ENCODE peak calls at places on chromosomes 12 and 14, in nine cellular contexts. J, W, P, T, I, Q, C, E and G are unnamed samples.
A peak's percentile ranks its signal among the peaks of the same experiment; 100 is the strongest.

GRCh38 chr12:26736563-26737486 is 96.2 kb downstream of the ITPR2 start:
- DNase-seq in W (no peak), I (no peak), Q (no peak), E (no peak), C (no peak), T (no peak), P (no peak), J (no peak), G (no peak)

GRCh38 chr14:54692261-54692861 is 125.4 kb downstream of the SAMD4A start:
- DNase-seq in J (no peak), Q (no peak), I (no peak), C (no peak), W (no peak), P (no peak), E (no peak), T (no peak), G (no peak)

GRCh38 chr12:113088971-113089756 is 32.6 kb downstream of the DTX1 start:
- DNase-seq in T (peak; percentile 50), I (peak; percentile 16), W (no peak), P (no peak), J (no peak), C (no peak), E (no peak), Q (no peak), G (peak; percentile 37)

GRCh38 chr14:57526942-57527341 is 33.3 kb upstream of the CCDC198 start:
- DNase-seq in C (no peak), E (peak; percentile 7), W (no peak), P (no peak), Q (no peak), T (no peak), I (no peak), J (no peak), G (no peak)

GRCh38 chr14:100825691-100826331 is at the start of gene MEG3:
- DNase-seq in J (no peak), T (no peak), P (no peak), Q (peak; percentile 41), I (no peak), C (peak; percentile 28), W (peak; percentile 65), E (peak; percentile 51), G (no peak)

GRCh38 chr14:103546651-103547454 is 15.6 kb downstream of the BAG5 start:
- DNase-seq in T (peak; percentile 92), W (no peak), I (peak; percentile 68), Q (no peak), C (peak; percentile 69), P (peak; percentile 40), E (peak; percentile 62), J (peak; percentile 80), G (peak; percentile 54)

GRCh38 chr12:116376354-116377193 is 99.1 kb upstream of the MED13L start:
- DNase-seq in I (no peak), P (no peak), C (no peak), Q (no peak), T (no peak), J (no peak), E (peak; percentile 95), W (no peak), G (no peak)

GRCh38 chr14:104513641-104514046 is 65.9 kb upstream of the C14orf180 start:
- DNase-seq in J (no peak), T (no peak), C (no peak), W (no peak), I (no peak), P (no peak), Q (no peak), E (no peak), G (no peak)

DNA sequence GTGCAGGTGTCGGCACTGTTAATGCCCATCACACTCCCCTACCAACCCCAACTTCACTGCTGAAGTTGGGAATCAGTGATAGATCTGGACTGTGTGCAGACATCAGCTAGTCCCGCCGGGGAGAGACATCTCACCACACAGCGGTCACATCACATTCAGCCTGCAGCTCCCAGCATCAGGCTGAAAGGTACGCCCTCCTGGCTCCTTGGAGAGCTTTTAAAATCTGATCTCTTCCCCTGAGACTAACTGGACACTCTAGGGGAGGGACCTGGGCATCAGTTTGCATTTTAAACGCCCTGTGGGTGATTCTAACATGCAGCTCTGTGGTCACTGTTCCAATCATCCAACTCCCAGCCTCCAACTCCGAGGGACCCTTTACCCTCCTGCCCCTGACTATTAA is 58.4 kb downstream of the CCDC85C start:
- DNase-seq in T (no peak), J (no peak), C (no peak), W (no peak), P (no peak), Q (no peak), E (no peak), I (no peak), G (no peak)
- H3K27ac ChIP-seq in T (no peak overlapping the region), J (no peak overlapping the region), C (no peak overlapping the region), W (no peak overlapping the region), P (no peak overlapping the region), Q (no peak overlapping the region), E (no peak overlapping the region), I (no peak overlapping the region), G (no peak overlapping the region)

DNA sequence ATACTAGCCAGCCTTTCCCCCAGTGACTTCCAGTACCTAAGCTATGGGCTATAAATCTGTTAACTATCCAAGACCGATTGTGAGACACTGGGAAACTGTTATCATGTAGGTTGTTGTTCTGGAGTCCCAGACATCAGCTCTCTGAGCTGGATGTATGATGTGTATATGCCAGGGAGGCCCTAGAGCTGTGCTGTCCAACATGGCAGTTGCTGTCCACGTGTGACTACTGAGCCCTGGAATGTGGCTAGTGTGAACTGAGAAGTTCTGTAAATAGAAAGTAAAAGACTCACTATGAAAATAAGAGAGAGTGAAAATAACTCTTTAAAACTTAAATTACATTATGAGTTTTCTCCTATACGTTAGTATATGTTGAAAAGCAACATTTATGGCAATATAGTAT is 755.8 kb upstream of the FBXO33 start:
- DNase-seq in W (no peak), I (no peak), E (peak; percentile 1), P (no peak), C (no peak), J (no peak), Q (no peak), T (no peak), G (no peak)
- H3K9me3 ChIP-seq in W (peaks cover 11% of the 10 kb centered on the region), I (no peaks in the 10 kb centered on the region), E (no peaks in the 10 kb centered on the region), P (no peaks in the 10 kb centered on the region), C (no peaks in the 10 kb centered on the region), J (no peaks in the 10 kb centered on the region), Q (no peaks in the 10 kb centered on the region), T (no peaks in the 10 kb centered on the region), G (no peaks in the 10 kb centered on the region)

GRCh38 chr12:54028324-54029201 is at the start of gene HOXC6:
- DNase-seq in J (no peak), Q (no peak), C (no peak), W (no peak), E (peak; percentile 53), P (no peak), I (no peak), T (no peak), G (no peak)
- H3K4me3 ChIP-seq in J (no peak within 1 kb of the TSS), Q (peak within 1 kb of the TSS; percentile 11), C (no peak within 1 kb of the TSS), W (no peak within 1 kb of the TSS), E (peak within 1 kb of the TSS; percentile 52), P (no peak within 1 kb of the TSS), I (no peak within 1 kb of the TSS), T (peak within 1 kb of the TSS; percentile 0), G (no peak within 1 kb of the TSS)

DNA sequence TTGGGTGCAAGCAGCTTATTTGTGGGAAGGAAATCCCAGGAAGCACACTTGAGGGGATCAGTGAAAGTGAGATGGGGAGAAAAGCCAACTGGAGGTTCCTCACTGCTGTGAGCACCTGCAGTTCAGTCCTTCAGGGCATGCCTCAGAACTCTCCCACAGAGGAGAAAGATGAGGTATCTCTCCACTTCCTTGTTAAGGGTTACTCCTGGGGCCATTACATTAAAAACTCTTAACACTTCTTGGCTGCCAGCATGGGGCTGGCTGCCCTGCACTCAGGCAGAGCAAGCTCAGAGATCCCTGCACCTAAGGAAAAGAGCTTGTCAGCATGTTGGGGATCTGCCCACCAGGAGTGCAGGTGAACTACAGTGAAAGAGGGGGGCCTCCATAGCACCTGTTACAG is 28.8 kb downstream of the FERMT2 start:
- DNase-seq in C (no peak), I (no peak), J (no peak), Q (no peak), E (no peak), T (no peak), P (no peak), W (no peak), G (no peak)
- H3K27ac ChIP-seq in C (no peak overlapping the region), I (no peak overlapping the region), J (peak overlapping the region; percentile 35), Q (peak overlapping the region; percentile 1), E (no peak overlapping the region), T (no peak overlapping the region), P (no peak overlapping the region), W (peak overlapping the region; percentile 22), G (no peak overlapping the region)

DNA sequence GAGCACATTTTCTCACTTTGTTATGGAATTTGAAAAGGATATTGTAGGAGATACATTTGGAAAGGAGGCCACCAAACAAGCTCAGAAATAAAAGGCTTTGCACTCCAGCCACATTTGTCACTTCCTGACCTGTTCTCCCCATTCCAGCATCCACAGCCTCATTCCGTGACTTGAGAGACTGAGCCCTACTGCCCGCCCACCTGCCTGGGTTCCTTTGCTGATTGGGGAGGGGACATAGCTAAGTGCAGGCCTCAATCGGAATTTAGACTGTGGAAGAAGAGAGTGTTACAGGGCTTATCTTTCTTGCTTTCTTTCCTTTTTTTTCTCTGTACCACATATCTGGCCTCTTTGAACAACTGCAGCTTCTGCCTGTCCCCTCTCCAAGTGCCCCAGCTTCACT is 735.4 kb upstream of the TMEM132C start:
- DNase-seq in E (no peak), W (no peak), P (no peak), T (no peak), Q (no peak), I (no peak), C (no peak), J (no peak), G (no peak)
- H3K9me3 ChIP-seq in E (no peaks in the 10 kb centered on the region), W (no peaks in the 10 kb centered on the region), P (no peaks in the 10 kb centered on the region), T (no peaks in the 10 kb centered on the region), Q (peaks cover 8% of the 10 kb centered on the region), I (no peaks in the 10 kb centered on the region), C (peaks cover 3% of the 10 kb centered on the region), J (peaks cover 4% of the 10 kb centered on the region), G (no peaks in the 10 kb centered on the region)

GRCh38 chr12:123102781-123103503 is 47.9 kb downstream of the PITPNM2 start:
- DNase-seq in Q (no peak), I (no peak), C (no peak), W (no peak), E (no peak), T (no peak), P (no peak), J (no peak), G (no peak)

GRCh38 chr12:123102381-123102780 is 48.5 kb downstream of the PITPNM2 start:
- DNase-seq in J (no peak), E (no peak), P (no peak), W (no peak), T (no peak), C (no peak), I (no peak), Q (no peak), G (no peak)

GRCh38 chr12:123106640-123107359 is 44.1 kb downstream of the PITPNM2 start:
- DNase-seq in T (no peak), E (peak; percentile 39), I (peak; percentile 48), C (no peak), Q (no peak), J (peak; percentile 42), P (peak; percentile 46), W (no peak), G (peak; percentile 25)

GRCh38 chr12:123105427-123105826 is 45.5 kb downstream of the PITPNM2 start:
- DNase-seq in T (no peak), Q (no peak), J (no peak), I (no peak), W (no peak), P (no peak), E (no peak), C (peak; percentile 60), G (no peak)

GRCh38 chr12:123104809-123105208 is 46.1 kb downstream of the PITPNM2 start:
- DNase-seq in E (no peak), P (no peak), J (no peak), W (no peak), C (no peak), T (no peak), Q (no peak), I (no peak), G (no peak)
- H3K4me3 ChIP-seq in E (no peak overlapping the region), P (no peak overlapping the region), J (no peak overlapping the region), W (no peak overlapping the region), C (peak overlapping the region; percentile 36), T (peak overlapping the region; percentile 29), Q (no peak overlapping the region), I (no peak overlapping the region), G (no peak overlapping the region)